ENCODE peak calls at places on chromosomes 1 and 21, in five cellular contexts. One of them, this sample, is unnamed.

GRCh38 chr1:100950776-100951175 is 54.9 kb downstream of the SLC30A7 start:
- DNase-seq in CD8-positive, alpha-beta T cell: no peak
- DNase-seq in heart left ventricle: no peak
- DNase-seq in activated B cell treated with CpG ODN at 0.5 μM for 24 hours: no peak
- DNase-seq in epithelial cell of esophagus: peak
- DNase-seq in this sample: no peak

GRCh38 chr1:162087118-162087517 is 17.6 kb downstream of the NOS1AP start:
- DNase-seq in CD8-positive, alpha-beta T cell: no peak
- DNase-seq in heart left ventricle: no peak
- DNase-seq in activated B cell treated with CpG ODN at 0.5 μM for 24 hours: no peak
- DNase-seq in epithelial cell of esophagus: no peak
- DNase-seq in this sample: no peak

GRCh38 chr1:191839891-191840290 is 318.4 kb upstream of the RGS18 start:
- DNase-seq in CD8-positive, alpha-beta T cell: no peak
- DNase-seq in heart left ventricle: no peak
- DNase-seq in activated B cell treated with CpG ODN at 0.5 μM for 24 hours: no peak
- DNase-seq in epithelial cell of esophagus: peak
- DNase-seq in this sample: peak

GRCh38 chr1:905071-905749 is 18.5 kb upstream of the SAMD11 start:
- DNase-seq in CD8-positive, alpha-beta T cell: peak
- DNase-seq in heart left ventricle: peak
- DNase-seq in activated B cell treated with CpG ODN at 0.5 μM for 24 hours: peak
- DNase-seq in epithelial cell of esophagus: no peak
- DNase-seq in this sample: no peak

GRCh38 chr1:15100369-15101111 is 53.0 kb upstream of the TMEM51 start:
- DNase-seq in CD8-positive, alpha-beta T cell: peak
- DNase-seq in heart left ventricle: no peak
- DNase-seq in activated B cell treated with CpG ODN at 0.5 μM for 24 hours: peak
- DNase-seq in epithelial cell of esophagus: peak
- DNase-seq in this sample: peak

GRCh38 chr1:65309317-65310077 is at the start of gene DNAJC6:
- DNase-seq in CD8-positive, alpha-beta T cell: peak
- DNase-seq in heart left ventricle: peak
- DNase-seq in activated B cell treated with CpG ODN at 0.5 μM for 24 hours: peak
- DNase-seq in epithelial cell of esophagus: peak
- DNase-seq in this sample: peak

GRCh38 chr21:45285266-45285931 is 2.3 kb downstream of the POFUT2 start:
- DNase-seq in CD8-positive, alpha-beta T cell: peak
- DNase-seq in heart left ventricle: no peak
- DNase-seq in activated B cell treated with CpG ODN at 0.5 μM for 24 hours: no peak
- DNase-seq in epithelial cell of esophagus: no peak
- DNase-seq in this sample: no peak

GRCh38 chr1:189619682-189620332 is 857.9 kb downstream of the BRINP3 start:
- DNase-seq in CD8-positive, alpha-beta T cell: no peak
- DNase-seq in heart left ventricle: no peak
- DNase-seq in activated B cell treated with CpG ODN at 0.5 μM for 24 hours: no peak
- DNase-seq in epithelial cell of esophagus: peak
- DNase-seq in this sample: peak

GRCh38 chr1:51168266-51168845 is 66.3 kb downstream of the C1orf185 start:
- DNase-seq in CD8-positive, alpha-beta T cell: no peak
- DNase-seq in heart left ventricle: no peak
- DNase-seq in activated B cell treated with CpG ODN at 0.5 μM for 24 hours: no peak
- DNase-seq in epithelial cell of esophagus: no peak
- DNase-seq in this sample: no peak

GRCh38 chr1:182601416-182601786 is 2.8 kb downstream of the RGS16 start:
- DNase-seq in CD8-positive, alpha-beta T cell: peak
- DNase-seq in heart left ventricle: peak
- DNase-seq in activated B cell treated with CpG ODN at 0.5 μM for 24 hours: no peak
- DNase-seq in epithelial cell of esophagus: peak
- DNase-seq in this sample: peak

GRCh38 chr1:230308039-230308438 is 118.1 kb downstream of the PGBD5 start:
- DNase-seq in CD8-positive, alpha-beta T cell: no peak
- DNase-seq in heart left ventricle: peak
- DNase-seq in activated B cell treated with CpG ODN at 0.5 μM for 24 hours: no peak
- DNase-seq in epithelial cell of esophagus: peak
- DNase-seq in this sample: peak
- TF ChIP-seq CTCF in CD8-positive, alpha-beta T cell: no peak
- TF ChIP-seq CTCF in heart left ventricle: no peak
- TF ChIP-seq CTCF in activated B cell treated with CpG ODN at 0.5 μM for 24 hours: no peak
- TF ChIP-seq CTCF in epithelial cell of esophagus: no peak
- TF ChIP-seq CTCF in this sample: no peak

DNA sequence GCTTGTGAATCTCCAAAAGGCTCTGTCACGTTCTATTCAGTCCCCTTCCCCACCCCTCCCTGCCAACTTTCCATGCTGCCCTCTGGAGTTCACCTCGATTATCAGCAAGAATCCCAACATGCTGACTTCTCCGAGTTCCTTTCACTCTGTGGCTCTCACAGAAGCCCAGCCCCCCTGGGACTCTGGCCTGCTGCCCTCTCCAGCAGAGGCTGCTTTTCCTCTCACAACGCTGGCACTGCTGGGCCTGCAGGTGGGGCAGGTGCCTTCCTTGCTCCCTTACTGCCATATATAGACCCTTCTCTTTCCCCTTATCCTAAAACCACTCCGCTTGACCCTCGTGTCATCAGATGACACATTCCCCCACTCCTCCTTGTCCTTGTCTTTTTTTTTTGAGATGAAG is 10.2 kb upstream of the RNF186 start:
- DNase-seq in CD8-positive, alpha-beta T cell: no peak
- DNase-seq in heart left ventricle: no peak
- DNase-seq in activated B cell treated with CpG ODN at 0.5 μM for 24 hours: no peak
- DNase-seq in epithelial cell of esophagus: no peak
- DNase-seq in this sample: no peak
- TF ChIP-seq CTCF in CD8-positive, alpha-beta T cell: no peak
- TF ChIP-seq CTCF in heart left ventricle: no peak
- TF ChIP-seq CTCF in activated B cell treated with CpG ODN at 0.5 μM for 24 hours: no peak
- TF ChIP-seq CTCF in epithelial cell of esophagus: no peak
- TF ChIP-seq CTCF in this sample: no peak

DNA sequence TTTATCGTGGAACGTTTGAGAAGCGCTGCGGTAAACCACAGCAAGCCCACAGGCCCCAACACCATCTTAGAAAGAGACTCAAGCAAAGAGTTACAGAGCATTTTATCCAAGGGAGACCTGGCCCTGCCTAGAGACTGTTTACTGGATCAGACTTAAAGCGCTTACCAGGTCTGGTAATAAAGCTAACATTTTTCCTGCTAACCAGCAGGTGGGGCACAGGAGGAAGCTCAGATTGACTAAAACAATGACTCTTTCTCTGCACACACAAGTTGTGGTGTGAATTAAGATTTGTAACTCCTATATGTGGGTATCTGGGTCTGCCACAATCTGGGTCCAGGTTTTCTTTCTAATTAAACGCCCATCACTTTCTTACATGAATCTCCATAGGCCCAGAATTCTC is 136.5 kb upstream of the ETS2 start:
- DNase-seq in CD8-positive, alpha-beta T cell: no peak
- DNase-seq in heart left ventricle: no peak
- DNase-seq in activated B cell treated with CpG ODN at 0.5 μM for 24 hours: no peak
- DNase-seq in epithelial cell of esophagus: peak
- DNase-seq in this sample: peak
- TF ChIP-seq CTCF in CD8-positive, alpha-beta T cell: no peak
- TF ChIP-seq CTCF in heart left ventricle: peak
- TF ChIP-seq CTCF in activated B cell treated with CpG ODN at 0.5 μM for 24 hours: no peak
- TF ChIP-seq CTCF in epithelial cell of esophagus: peak
- TF ChIP-seq CTCF in this sample: peak

DNA sequence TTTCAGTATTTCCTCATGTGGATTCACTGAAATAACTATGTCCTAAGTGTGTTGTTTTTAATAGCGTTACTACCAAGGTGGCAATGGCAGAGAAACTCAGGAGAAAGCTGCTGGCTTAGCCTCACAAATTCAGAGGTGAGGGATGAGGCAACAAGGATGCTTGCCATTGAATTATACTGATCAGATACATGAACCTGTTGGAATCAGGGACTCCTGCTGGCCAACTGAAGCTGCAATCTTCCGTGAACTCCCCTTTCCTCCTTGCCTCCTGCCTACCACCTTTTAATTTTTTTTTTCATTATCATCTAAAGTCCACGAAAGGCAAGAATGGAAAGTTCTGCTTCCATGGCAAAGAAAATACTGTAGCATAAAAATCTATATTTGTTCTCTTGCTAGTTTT is 254.7 kb downstream of the NFIA start:
- DNase-seq in CD8-positive, alpha-beta T cell: no peak
- DNase-seq in heart left ventricle: no peak
- DNase-seq in activated B cell treated with CpG ODN at 0.5 μM for 24 hours: no peak
- DNase-seq in epithelial cell of esophagus: peak
- DNase-seq in this sample: peak
- TF ChIP-seq CTCF in CD8-positive, alpha-beta T cell: no peak
- TF ChIP-seq CTCF in heart left ventricle: no peak
- TF ChIP-seq CTCF in activated B cell treated with CpG ODN at 0.5 μM for 24 hours: no peak
- TF ChIP-seq CTCF in epithelial cell of esophagus: peak
- TF ChIP-seq CTCF in this sample: no peak

GRCh38 chr1:28578696-28579218 is 13.3 kb upstream of the RAB42 start:
- DNase-seq in CD8-positive, alpha-beta T cell: no peak
- DNase-seq in heart left ventricle: no peak
- DNase-seq in activated B cell treated with CpG ODN at 0.5 μM for 24 hours: no peak
- DNase-seq in epithelial cell of esophagus: no peak
- DNase-seq in this sample: no peak

GRCh38 chr1:28579374-28579773 is 12.7 kb upstream of the RAB42 start:
- DNase-seq in CD8-positive, alpha-beta T cell: no peak
- DNase-seq in heart left ventricle: no peak
- DNase-seq in activated B cell treated with CpG ODN at 0.5 μM for 24 hours: no peak
- DNase-seq in epithelial cell of esophagus: no peak
- DNase-seq in this sample: no peak

GRCh38 chr1:28582248-28582615 is 9.8 kb upstream of the RAB42 start:
- DNase-seq in CD8-positive, alpha-beta T cell: no peak
- DNase-seq in heart left ventricle: no peak
- DNase-seq in activated B cell treated with CpG ODN at 0.5 μM for 24 hours: no peak
- DNase-seq in epithelial cell of esophagus: peak
- DNase-seq in this sample: peak

GRCh38 chr1:28581531-28582247 is 10.4 kb upstream of the RAB42 start:
- DNase-seq in CD8-positive, alpha-beta T cell: peak
- DNase-seq in heart left ventricle: peak
- DNase-seq in activated B cell treated with CpG ODN at 0.5 μM for 24 hours: peak
- DNase-seq in epithelial cell of esophagus: peak
- DNase-seq in this sample: peak

DNA sequence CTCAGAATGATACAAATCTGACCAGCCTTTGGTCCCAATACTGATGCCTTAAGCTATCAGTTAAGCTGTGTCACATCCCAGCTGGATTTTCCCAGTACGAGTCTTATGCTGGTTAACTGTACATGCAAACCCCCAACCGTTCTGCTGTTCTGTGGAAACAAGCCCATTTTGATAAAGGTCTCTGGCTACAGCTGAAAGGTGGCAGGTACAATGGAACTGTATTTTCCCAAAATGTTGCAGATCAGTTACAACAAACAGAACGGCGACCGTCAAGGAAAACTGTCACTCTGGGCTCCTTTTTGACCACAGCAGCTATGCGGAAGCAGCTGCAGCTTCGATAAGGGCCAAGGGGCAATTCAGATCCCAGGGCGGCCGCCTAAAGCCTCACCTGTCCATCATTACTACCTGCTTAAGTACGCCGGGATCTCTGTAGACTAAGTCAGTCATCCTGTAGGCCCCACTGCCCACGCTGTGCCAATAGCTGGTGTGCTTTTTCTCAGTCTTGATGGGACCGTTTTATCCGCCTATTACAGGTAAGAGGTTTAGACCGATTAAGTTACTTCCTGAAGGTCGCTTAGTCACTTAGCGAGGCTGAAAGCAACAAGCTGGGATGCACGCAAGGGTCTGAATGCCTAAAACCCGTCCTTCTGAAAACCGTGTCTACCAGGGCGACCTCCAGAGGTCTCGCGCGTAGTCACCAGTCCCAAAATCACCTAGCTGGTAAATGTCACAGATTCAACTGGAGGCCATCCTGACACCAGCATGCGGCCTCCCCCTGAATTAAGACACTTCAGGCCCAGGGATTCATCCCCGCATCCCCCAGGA is 11.1 kb upstream of the RAB42 start:
- DNase-seq in CD8-positive, alpha-beta T cell: no peak
- DNase-seq in heart left ventricle: no peak
- DNase-seq in activated B cell treated with CpG ODN at 0.5 μM for 24 hours: no peak
- DNase-seq in epithelial cell of esophagus: peak
- DNase-seq in this sample: peak
- TF ChIP-seq CTCF in CD8-positive, alpha-beta T cell: peak
- TF ChIP-seq CTCF in heart left ventricle: no peak
- TF ChIP-seq CTCF in activated B cell treated with CpG ODN at 0.5 μM for 24 hours: no peak
- TF ChIP-seq CTCF in epithelial cell of esophagus: peak
- TF ChIP-seq CTCF in this sample: no peak

GRCh38 chr1:173253046-173253445 is 45.9 kb upstream of the TNFSF4 start:
- DNase-seq in CD8-positive, alpha-beta T cell: no peak
- DNase-seq in heart left ventricle: no peak
- DNase-seq in activated B cell treated with CpG ODN at 0.5 μM for 24 hours: no peak
- DNase-seq in epithelial cell of esophagus: no peak
- DNase-seq in this sample: no peak
- TF ChIP-seq CTCF in CD8-positive, alpha-beta T cell: no peak
- TF ChIP-seq CTCF in heart left ventricle: no peak
- TF ChIP-seq CTCF in activated B cell treated with CpG ODN at 0.5 μM for 24 hours: no peak
- TF ChIP-seq CTCF in epithelial cell of esophagus: no peak
- TF ChIP-seq CTCF in this sample: no peak